ENCODE peak calls at places on chromosomes 11 and 22, in eight cellular contexts. T is Peyer's patch, F is HFF-Myc, E is cardiac muscle cell, J is sigmoid colon, Q is lung, M is GM12865, G is fibroblast of pulmonary artery. R is an unnamed sample.

GRCh38 chr11:62125881-62126280 is 2.1 kb downstream of the INCENP start:
- DNase-seq in E (no peak), M (no peak), T (no peak), F (no peak), J (no peak), G (no peak), Q (no peak), R (no peak)

GRCh38 chr22:24938741-24939341 is 7.7 kb downstream of the LHFPL7 start:
- DNase-seq in T (no peak), M (peak; percentile 55), F (no peak), G (peak; percentile 63), J (no peak), Q (no peak), E (peak; percentile 60), R (peak; percentile 59)

GRCh38 chr22:20783844-20784723 is 10.2 kb downstream of the SERPIND1 start:
- DNase-seq in F (peak; percentile 29), Q (no peak), G (peak; percentile 76), J (no peak), T (no peak), M (peak; percentile 81), E (peak; percentile 76), R (peak; percentile 73)

GRCh38 chr11:64234840-64235379 is 526 bp downstream of the VEGFB start:
- DNase-seq in E (peak; percentile 17), G (no peak), M (peak; percentile 50), Q (no peak), T (peak; percentile 82), J (no peak), F (no peak), R (no peak)

GRCh38 chr11:2665747-2666710 is 33.8 kb downstream of the KCNQ1OT1 start:
- DNase-seq in M (no peak), G (no peak), Q (no peak), E (peak; percentile 51), J (peak; percentile 65), T (no peak), F (no peak), R (peak; percentile 25)

GRCh38 chr22:39318507-39319283 is 728 bp downstream of the RPL3 start:
- DNase-seq in M (no peak), T (peak; percentile 69), E (peak; percentile 58), G (no peak), F (no peak), Q (no peak), J (no peak), R (no peak)

GRCh38 chr22:37775785-37776638 is 31.7 kb upstream of the GCAT start:
- DNase-seq in E (no peak), F (peak; percentile 37), M (no peak), T (no peak), Q (no peak), G (no peak), J (no peak), R (peak; percentile 67)

GRCh38 chr11:47847537-47847891 is 636 bp downstream of the NUP160 start:
- DNase-seq in F (no peak), Q (no peak), M (no peak), G (no peak), T (no peak), E (no peak), J (no peak), R (no peak)

GRCh38 chr11:62709262-62710000 is 2.0 kb downstream of the GNG3 start:
- DNase-seq in Q (peak; percentile 98), M (peak; percentile 99), F (peak; percentile 95), E (peak; percentile 99), T (peak; percentile 93), G (peak; percentile 98), J (peak; percentile 100), R (peak; percentile 97)

GRCh38 chr11:67370351-67371076 is 2.9 kb downstream of the CLCF1 start:
- DNase-seq in J (peak; percentile 76), T (no peak), Q (no peak), G (peak; percentile 55), F (no peak), E (peak; percentile 49), M (no peak), R (no peak)

GRCh38 chr11:67371549-67372231 is 1.7 kb downstream of the CLCF1 start:
- DNase-seq in Q (no peak), E (peak; percentile 61), T (no peak), M (peak; percentile 55), G (peak; percentile 61), F (no peak), J (peak; percentile 78), R (peak; percentile 60)

GRCh38 chr11:67369801-67370284 is 3.6 kb downstream of the CLCF1 start:
- DNase-seq in F (no peak), T (no peak), E (no peak), Q (no peak), G (peak; percentile 42), M (no peak), J (peak; percentile 80), R (peak; percentile 45)

GRCh38 chr11:67372232-67372992 is 986 bp downstream of the CLCF1 start:
- DNase-seq in G (no peak), T (peak; percentile 68), F (no peak), J (peak; percentile 73), M (no peak), Q (no peak), E (no peak), R (no peak)

GRCh38 chr11:67371199-67371548 is 2.2 kb downstream of the CLCF1 start:
- DNase-seq in M (no peak), G (no peak), J (no peak), E (no peak), T (no peak), F (no peak), Q (no peak), R (no peak)
- H3K4me3 ChIP-seq in M (no peak overlapping the region), G (peak overlapping the region; percentile 64), J (peak overlapping the region; percentile 69), E (no peak overlapping the region), T (peak overlapping the region; percentile 95), F (peak overlapping the region; percentile 59), Q (no peak overlapping the region), R (peak overlapping the region; percentile 70)

GRCh38 chr11:74487875-74488274 is 5.6 kb downstream of the LIPT2 start:
- DNase-seq in J (no peak), E (no peak), F (no peak), M (peak; percentile 47), Q (no peak), G (no peak), T (no peak), R (no peak)
- TF ChIP-seq CTCF in J (no peak), E (peak; percentile 8), F (peak; percentile 34), M (peak; percentile 23), Q (no peak), G (peak; percentile 6), T (peak; percentile 22), R (no peak)

GRCh38 chr11:19368726-19369364 is 128.1 kb upstream of the E2F8 start:
- DNase-seq in E (peak; percentile 80), G (peak; percentile 77), Q (no peak), J (no peak), T (no peak), F (peak; percentile 56), M (no peak), R (peak; percentile 69)

GRCh38 chr11:19374189-19374588 is 133.4 kb upstream of the E2F8 start:
- DNase-seq in E (peak; percentile 75), M (no peak), T (no peak), J (no peak), G (peak; percentile 85), Q (no peak), F (peak; percentile 43), R (peak; percentile 94)

GRCh38 chr11:19367051-19367709 is 126.4 kb upstream of the E2F8 start:
- DNase-seq in J (no peak), M (no peak), Q (no peak), E (no peak), T (no peak), F (no peak), G (peak; percentile 73), R (peak; percentile 74)

GRCh38 chr11:19372381-19372780 is 131.6 kb upstream of the E2F8 start:
- DNase-seq in J (no peak), G (no peak), Q (no peak), T (no peak), E (no peak), M (no peak), F (no peak), R (no peak)

DNA sequence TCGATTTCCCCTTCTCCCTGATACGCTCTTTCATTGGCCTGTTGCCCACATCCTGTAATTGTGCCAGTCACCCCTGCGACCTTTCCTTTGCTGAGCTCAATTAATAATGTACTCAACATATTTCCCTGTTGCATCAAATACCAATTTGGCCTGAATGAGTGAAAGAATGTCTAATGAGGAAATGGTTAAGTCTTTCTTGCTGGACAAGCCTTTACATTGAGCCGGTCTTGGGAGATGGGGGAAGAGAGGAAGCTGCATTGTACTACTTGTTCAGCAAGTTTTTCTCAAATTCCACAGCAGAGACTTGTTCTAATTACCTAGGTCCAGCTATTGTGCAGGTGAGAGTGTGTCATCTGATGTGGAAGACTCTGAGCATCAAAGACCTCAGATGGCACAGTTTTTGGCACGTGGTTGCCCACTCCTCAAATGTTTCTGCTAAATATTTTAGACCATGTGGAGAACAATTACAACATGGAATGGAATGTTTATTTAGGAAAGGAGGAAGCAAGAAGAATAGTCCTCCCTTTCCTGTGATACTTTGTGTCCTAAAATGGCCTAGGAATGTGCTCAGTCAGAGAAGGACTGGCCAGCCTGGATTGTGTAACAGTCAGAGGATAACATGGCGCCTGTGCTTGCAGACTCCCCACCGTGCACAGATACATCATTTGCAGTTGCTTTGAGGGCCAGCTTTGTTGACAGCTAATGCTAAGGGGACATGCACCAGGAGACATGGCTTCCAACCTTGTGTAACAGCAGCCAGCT is 129.5 kb upstream of the E2F8 start:
- DNase-seq in M (no peak), Q (peak; percentile 36), E (peak; percentile 94), G (peak; percentile 97), J (peak; percentile 86), F (no peak), T (no peak), R (peak; percentile 95)
- H3K4me3 ChIP-seq in M (no peak overlapping the region), Q (no peak overlapping the region), E (no peak overlapping the region), G (no peak overlapping the region), J (no peak overlapping the region), F (no peak overlapping the region), T (no peak overlapping the region), R (no peak overlapping the region)

GRCh38 chr11:1503708-1504104 is 17.1 kb upstream of the MOB2 start:
- DNase-seq in T (no peak), E (no peak), J (no peak), G (no peak), M (no peak), Q (no peak), F (no peak), R (no peak)

GRCh38 chr11:1504581-1505290 is 18.2 kb upstream of the MOB2 start:
- DNase-seq in J (no peak), E (no peak), G (no peak), M (no peak), Q (no peak), T (no peak), F (no peak), R (no peak)

GRCh38 chr11:1506981-1507380 is 20.4 kb upstream of the MOB2 start:
- DNase-seq in T (no peak), J (no peak), Q (no peak), E (no peak), M (no peak), F (no peak), G (no peak), R (no peak)

GRCh38 chr11:1504164-1504563 is 17.6 kb upstream of the MOB2 start:
- DNase-seq in G (no peak), E (no peak), J (no peak), Q (no peak), M (no peak), T (no peak), F (no peak), R (no peak)

DNA sequence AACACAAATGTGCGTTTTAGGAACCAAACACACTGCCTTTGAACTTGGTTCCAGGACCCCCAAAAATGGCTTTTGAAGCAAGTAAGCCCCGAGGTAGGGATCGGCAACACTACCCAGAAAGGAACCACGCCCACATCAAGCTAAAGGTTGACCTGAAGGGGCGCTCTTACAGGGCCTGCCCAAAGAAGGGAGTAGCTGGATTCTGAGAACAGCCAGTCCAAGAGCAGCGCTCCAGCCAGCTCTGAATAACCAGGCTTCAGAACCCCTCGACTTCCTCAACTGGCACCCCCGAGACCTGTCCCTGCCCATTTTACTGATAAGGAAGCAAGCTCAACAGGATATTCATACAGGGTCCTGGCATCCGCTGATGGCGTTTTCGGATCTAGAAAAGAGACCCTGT is 18.9 kb upstream of the MOB2 start:
- DNase-seq in F (no peak), Q (no peak), G (no peak), T (no peak), M (no peak), J (no peak), E (no peak), R (no peak)
- TF ChIP-seq CTCF in F (no peak), Q (no peak), G (no peak), T (no peak), M (no peak), J (no peak), E (no peak), R (no peak)

R was measured in fibroblast of the aortic adventitia.